ENCODE peak calls at places on chromosomes 5 and 9, in eight cellular contexts. Q, H, L, R, W, A, T and X are unnamed samples. For H3K4me1, the result is how much of the 10 kb centered on the place peaks cover.

GRCh38 chr9:70658765-70659164 is 244.3 kb upstream of the KLF9 start:
- DNase-seq in L (no peak), Q (no peak), H (no peak), T (no peak), A (no peak), R (no peak), W (no peak), X (no peak)

GRCh38 chr9:26597542-26597941 is 295.1 kb downstream of the CAAP1 start:
- DNase-seq in A (no peak), T (no peak), W (no peak), R (peak), Q (no peak), H (no peak), L (no peak), X (no peak)

GRCh38 chr5:71748360-71748759 is 29.3 kb downstream of the CARTPT start:
- DNase-seq in T (no peak), A (no peak), W (no peak), H (peak), L (no peak), Q (peak), R (peak), X (peak)

GRCh38 chr5:169127431-169127830 is 173.5 kb downstream of the SLIT3 start:
- DNase-seq in W (no peak), A (no peak), T (no peak), H (no peak), Q (no peak), R (no peak), L (no peak), X (no peak)

GRCh38 chr9:135487281-135488012 is 7.9 kb downstream of the PPP1R26 start:
- DNase-seq in L (no peak), H (no peak), R (no peak), A (no peak), Q (peak), T (no peak), W (no peak), X (no peak)

GRCh38 chr5:137310051-137310730 is 188.9 kb downstream of the SPOCK1 start:
- DNase-seq in W (no peak), H (no peak), T (no peak), Q (no peak), A (peak), R (no peak), L (no peak), X (no peak)

GRCh38 chr5:80958611-80959010 is 1.6 kb upstream of the RASGRF2 start:
- DNase-seq in T (no peak), R (no peak), W (no peak), H (no peak), Q (no peak), A (no peak), L (no peak), X (no peak)

GRCh38 chr5:428754-429452 is 14.1 kb upstream of the EXOC3 start:
- DNase-seq in W (no peak), L (no peak), R (no peak), H (no peak), A (no peak), T (no peak), Q (peak), X (no peak)

GRCh38 chr9:125747053-125747764 is at the start of gene PBX3:
- DNase-seq in Q (peak), H (peak), T (no peak), A (peak), L (no peak), R (peak), W (no peak), X (peak)

GRCh38 chr5:135139397-135140134 is 105.5 kb upstream of the PITX1 start:
- DNase-seq in T (no peak), R (no peak), H (peak), Q (peak), A (no peak), L (peak), W (no peak), X (no peak)

GRCh38 chr5:147576646-147577535 is 67.0 kb upstream of the DPYSL3 start:
- DNase-seq in T (no peak), A (peak), Q (peak), L (no peak), H (peak), W (no peak), R (peak), X (peak)

GRCh38 chr5:761206-761771 is 23.2 kb downstream of the ZDHHC11B start:
- DNase-seq in W (no peak), R (peak), Q (peak), L (no peak), T (no peak), A (no peak), H (no peak), X (no peak)

GRCh38 chr5:27592231-27592630 is 553.8 kb upstream of the CDH9 start:
- DNase-seq in T (no peak), Q (no peak), A (no peak), W (no peak), R (no peak), H (no peak), L (no peak), X (no peak)

GRCh38 chr5:1746371-1747078 is 53.1 kb downstream of the MRPL36 start:
- DNase-seq in L (no peak), A (no peak), R (no peak), W (no peak), T (no peak), Q (peak), H (peak), X (no peak)

GRCh38 chr9:3205421-3206095 is 320.2 kb downstream of the RFX3 start:
- DNase-seq in A (no peak), T (no peak), L (no peak), H (no peak), Q (no peak), W (no peak), R (no peak), X (no peak)

GRCh38 chr5:173778784-173779304 is 109.3 kb upstream of the CPEB4 start:
- DNase-seq in L (no peak), H (no peak), R (no peak), W (no peak), T (no peak), A (peak), Q (no peak), X (no peak)

GRCh38 chr9:88537743-88538055 is 2.7 kb downstream of the NXNL2 start:
- DNase-seq in R (peak), T (no peak), A (no peak), W (no peak), L (no peak), Q (peak), H (peak), X (no peak)

GRCh38 chr5:99644822-99645221 is 716.0 kb upstream of the CHD1 start:
- DNase-seq in W (no peak), T (no peak), L (no peak), A (no peak), R (no peak), H (no peak), Q (no peak), X (no peak)

GRCh38 chr9:110049699-110050450 is 158.1 kb downstream of the C9orf152 start:
- DNase-seq in T (no peak), H (peak), Q (peak), A (no peak), W (no peak), R (peak), L (no peak), X (no peak)

GRCh38 chr9:129451089-129451656 is 169.7 kb downstream of the C9orf50 start:
- DNase-seq in W (no peak), H (no peak), A (peak), L (no peak), R (no peak), Q (peak), T (no peak), X (no peak)

GRCh38 chr5:134519989-134520388 is 5.5 kb upstream of the JADE2 start:
- DNase-seq in L (no peak), T (no peak), R (no peak), H (no peak), Q (no peak), W (no peak), A (no peak), X (no peak)

GRCh38 chr9:107243757-107244156 is 39.3 kb upstream of the RAD23B start:
- DNase-seq in A (no peak), L (peak), W (no peak), T (no peak), Q (no peak), R (no peak), H (peak), X (peak)

GRCh38 chr5:171868236-171868635 is 82.6 kb downstream of the SMIM23 start:
- DNase-seq in A (no peak), L (no peak), H (no peak), Q (no peak), W (no peak), R (no peak), T (no peak), X (no peak)

GRCh38 chr5:73630760-73631159 is 4.8 kb downstream of the ARHGEF28 start:
- DNase-seq in T (no peak), A (no peak), Q (no peak), H (no peak), L (no peak), W (no peak), R (no peak), X (no peak)

GRCh38 chr5:73636408-73636807 is 10.4 kb downstream of the ARHGEF28 start:
- DNase-seq in A (no peak), T (no peak), Q (no peak), W (no peak), L (no peak), H (no peak), R (no peak), X (no peak)

GRCh38 chr5:73631500-73631899 is 5.5 kb downstream of the ARHGEF28 start:
- DNase-seq in L (no peak), R (no peak), W (no peak), T (no peak), Q (no peak), H (no peak), A (no peak), X (no peak)

GRCh38 chr5:73629456-73629855 is 3.5 kb downstream of the ARHGEF28 start:
- DNase-seq in A (no peak), Q (no peak), R (no peak), H (no peak), T (no peak), W (no peak), L (no peak), X (no peak)

DNA sequence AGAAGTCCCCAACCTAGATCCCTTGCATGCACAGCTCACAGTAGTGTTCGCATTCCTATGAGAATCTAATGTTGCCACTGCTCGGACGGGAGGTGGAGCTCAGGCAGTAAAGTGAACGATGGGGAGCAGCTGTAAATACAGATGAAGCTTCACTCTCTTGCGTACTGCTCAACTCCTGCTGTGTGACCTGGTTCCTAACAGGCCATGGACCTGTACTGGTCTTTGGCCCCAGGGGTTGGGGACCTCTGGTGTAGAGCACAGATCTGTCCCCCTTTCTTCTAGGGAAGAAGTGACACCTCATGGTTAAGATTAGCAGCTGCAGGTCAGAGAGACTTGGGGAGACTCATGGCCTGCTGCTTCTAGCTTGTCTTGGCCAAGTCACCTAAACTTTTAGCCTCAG is 7.1 kb downstream of the ARHGEF28 start:
- DNase-seq in W (no peak), A (no peak), R (no peak), T (no peak), Q (no peak), H (no peak), L (no peak), X (no peak)
- TF ChIP-seq POLR2AphosphoS5 in W (no peak), A (no peak), R (no peak), T (no peak), Q (no peak), H (no peak), L (no peak), X (no peak)

GRCh38 chr5:155616779-155617392 is 603.3 kb downstream of the KIF4B start:
- DNase-seq in H (peak), R (peak), L (peak), T (peak), W (no peak), Q (no peak), A (no peak), X (no peak)
- TF ChIP-seq CTCF in H (peak), R (peak), L (peak), T (peak), W (no peak), Q (no peak), A (no peak), X (peak)

GRCh38 chr5:140244525-140245025 is 58.3 kb downstream of the PFDN1 start:
- DNase-seq in H (peak), W (no peak), T (peak), A (peak), R (peak), Q (peak), L (peak), X (peak)

GRCh38 chr5:140243855-140244254 is 59.0 kb downstream of the PFDN1 start:
- DNase-seq in W (no peak), T (no peak), H (no peak), Q (peak), R (no peak), A (no peak), L (no peak), X (no peak)

GRCh38 chr5:140245926-140246325 is 57.0 kb downstream of the PFDN1 start:
- DNase-seq in Q (no peak), H (no peak), R (no peak), A (no peak), T (no peak), W (no peak), L (no peak), X (no peak)

GRCh38 chr5:140245354-140245753 is 57.5 kb downstream of the PFDN1 start:
- DNase-seq in T (no peak), A (peak), W (no peak), L (no peak), H (no peak), Q (peak), R (no peak), X (no peak)

GRCh38 chr5:140246378-140247122 is 56.4 kb downstream of the PFDN1 start:
- DNase-seq in R (peak), Q (peak), H (no peak), W (no peak), L (no peak), T (no peak), A (peak), X (no peak)
- H3K4me1 ChIP-seq in R (under half), Q (under half), H (under half), W (under half), L (under half), T (under half), A (half or more), X (under half)

GRCh38 chr5:32217886-32218396 is 43.8 kb upstream of the GOLPH3 start:
- DNase-seq in T (no peak), Q (peak), L (peak), R (no peak), W (no peak), A (no peak), H (peak), X (peak)
- TF ChIP-seq POLR2AphosphoS5 in T (no peak), Q (peak), L (no peak), R (no peak), W (no peak), A (no peak), H (peak), X (peak)

DNA sequence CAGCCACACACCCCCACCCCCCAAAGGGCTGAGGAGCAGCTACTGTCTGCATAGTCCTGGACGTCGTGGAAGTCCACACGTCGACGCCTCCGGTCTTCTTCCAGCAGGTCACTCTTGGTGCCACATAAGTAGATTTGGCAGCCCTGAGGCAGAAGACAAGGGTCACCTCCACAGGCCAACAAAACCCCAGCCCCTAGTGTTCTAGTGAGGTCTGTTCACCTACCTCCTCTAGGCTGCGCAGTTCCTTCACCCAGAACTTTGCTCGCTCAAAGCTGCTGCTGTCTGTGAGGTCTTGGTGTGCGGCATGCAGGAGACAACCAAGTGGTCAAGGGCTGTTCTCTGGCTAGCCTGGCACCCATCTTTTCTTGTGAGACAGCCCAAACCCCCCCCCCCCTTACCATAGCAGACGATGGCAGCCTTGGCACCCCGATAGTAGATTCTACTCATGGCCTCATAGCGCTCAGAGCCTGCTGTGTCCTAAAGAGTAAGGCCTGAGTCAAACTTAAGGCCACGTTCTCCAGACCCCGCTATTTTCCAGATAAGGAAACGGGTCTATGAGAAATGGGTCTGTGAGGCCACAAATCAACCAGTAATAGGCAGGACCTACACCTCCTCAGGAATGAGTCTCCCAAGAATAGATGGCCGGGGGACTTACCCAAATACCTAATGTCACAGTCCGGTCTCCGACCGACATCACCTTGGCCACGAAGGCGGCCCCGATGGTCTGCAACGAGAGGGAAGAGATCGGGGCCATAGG is 987 bp downstream of the RAB24 start:
- DNase-seq in T (no peak), L (no peak), R (peak), H (no peak), A (no peak), W (no peak), Q (peak), X (no peak)
- TF ChIP-seq CTCF in T (no peak), L (no peak), R (peak), H (no peak), A (no peak), W (no peak), Q (no peak), X (no peak)

GRCh38 chr5:165137701-165138100 is 1632.3 kb downstream of the MAT2B start:
- DNase-seq in T (no peak), L (no peak), H (no peak), R (no peak), A (no peak), W (no peak), Q (no peak), X (no peak)

GRCh38 chr5:165135551-165135950 is 1630.1 kb downstream of the MAT2B start:
- DNase-seq in L (no peak), R (peak), Q (no peak), W (no peak), A (no peak), H (no peak), T (no peak), X (no peak)

GRCh38 chr5:165139262-165139661 is 1633.8 kb downstream of the MAT2B start:
- DNase-seq in Q (no peak), L (no peak), R (no peak), T (no peak), W (no peak), H (no peak), A (no peak), X (no peak)

GRCh38 chr5:165139730-165140129 is 1634.3 kb downstream of the MAT2B start:
- DNase-seq in L (no peak), H (no peak), W (no peak), T (no peak), A (no peak), R (no peak), Q (no peak), X (no peak)

GRCh38 chr5:165138261-165138660 is 1632.8 kb downstream of the MAT2B start:
- DNase-seq in W (no peak), L (no peak), Q (no peak), H (no peak), A (no peak), R (no peak), T (no peak), X (no peak)
- H3K4me1 ChIP-seq in W (under half), L (under half), Q (under half), H (under half), A (under half), R (under half), T (under half), X (under half)

DNA sequence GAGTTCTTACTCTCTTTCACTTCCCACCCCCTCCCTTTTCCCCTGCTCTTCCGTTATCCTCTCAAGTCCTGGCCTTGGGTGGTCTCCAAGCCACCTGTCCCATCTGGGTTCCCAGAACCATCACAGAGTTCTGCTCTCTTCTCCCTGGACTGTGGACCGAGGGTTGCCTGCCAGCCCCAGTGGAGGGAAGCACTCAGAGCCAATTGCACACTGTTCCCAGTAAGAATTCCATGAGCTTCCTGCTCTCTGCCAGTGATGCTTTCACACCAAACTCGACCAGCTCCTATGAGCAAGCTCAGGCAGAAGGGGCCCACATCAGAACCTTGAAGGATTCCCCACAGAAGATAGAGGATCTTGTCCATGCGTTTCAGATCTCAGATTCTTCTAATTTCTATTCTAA is 20.1 kb upstream of the AFAP1L1 start:
- DNase-seq in W (no peak), H (no peak), R (no peak), A (no peak), L (no peak), T (no peak), Q (no peak), X (no peak)
- TF ChIP-seq POLR2AphosphoS5 in W (no peak), H (no peak), R (no peak), A (no peak), L (no peak), T (no peak), Q (no peak), X (no peak)